ENCODE peak calls at places on chromosomes 3 and 15, in five cellular contexts. L is left lung, Q is astrocyte of the cerebellum, B is tibial artery, D is brain microvascular endothelial cell. S is an unnamed sample.

GRCh38 chr3:127902486-127902885 is 12.5 kb upstream of the KBTBD12 start:
- DNase-seq in L (no peak), Q (no peak), B (no peak), D (no peak), S (no peak)

GRCh38 chr3:14141602-14142315 is 16.9 kb downstream of the TMEM43 start:
- DNase-seq in L (peak; percentile 75), Q (no peak), B (no peak), D (no peak), S (no peak)

GRCh38 chr15:35696767-35697231 is 150.8 kb upstream of the DPH6 start:
- DNase-seq in L (no peak), Q (peak; percentile 33), B (no peak), D (peak; percentile 91), S (peak; percentile 69)

GRCh38 chr15:51199541-51199940 is 104.8 kb upstream of the TNFAIP8L3 start:
- DNase-seq in L (no peak), Q (no peak), B (no peak), D (no peak), S (no peak)

GRCh38 chr3:123406598-123406997 is 42.3 kb downstream of the ADCY5 start:
- DNase-seq in L (no peak), Q (no peak), B (peak; percentile 84), D (no peak), S (no peak)

GRCh38 chr3:41808152-41808551 is 153.8 kb downstream of the ULK4 start:
- DNase-seq in L (no peak), Q (peak; percentile 38), B (no peak), D (peak; percentile 75), S (peak; percentile 26)

GRCh38 chr3:96869316-96869715 is 54.9 kb downstream of the EPHA6 start:
- DNase-seq in L (no peak), Q (no peak), B (no peak), D (no peak), S (no peak)

GRCh38 chr3:62374375-62374876 is 1.1 kb upstream of the FEZF2 start:
- DNase-seq in L (peak; percentile 62), Q (no peak), B (no peak), D (peak; percentile 14), S (no peak)

GRCh38 chr3:184085389-184085852 is 11.4 kb upstream of the HTR3E start:
- DNase-seq in L (no peak), Q (no peak), B (no peak), D (no peak), S (no peak)

GRCh38 chr3:127034195-127034989 is 51.5 kb downstream of the PLXNA1 start:
- DNase-seq in L (peak; percentile 74), Q (no peak), B (no peak), D (no peak), S (no peak)

GRCh38 chr3:25174251-25174650 is 253.8 kb upstream of the RARB start:
- DNase-seq in L (no peak), Q (no peak), B (no peak), D (no peak), S (no peak)

GRCh38 chr3:132749786-132750185 is 27.6 kb upstream of the NPHP3 start:
- DNase-seq in L (no peak), Q (no peak), B (no peak), D (peak; percentile 1), S (no peak)

GRCh38 chr3:179324270-179324754 is 1.5 kb downstream of the ZNF639 start:
- DNase-seq in L (no peak), Q (no peak), B (no peak), D (peak; percentile 40), S (no peak)

GRCh38 chr15:93121994-93122910 is 33.2 kb upstream of the RGMA start:
- DNase-seq in L (no peak), Q (no peak), B (peak; percentile 23), D (no peak), S (no peak)

GRCh38 chr3:70000028-70000410 is 486 bp downstream of the SAMMSON start:
- DNase-seq in L (peak; percentile 49), Q (no peak), B (no peak), D (no peak), S (no peak)

GRCh38 chr15:45587861-45588170 is 637 bp downstream of the BLOC1S6 start:
- DNase-seq in L (no peak), Q (no peak), B (no peak), D (no peak), S (no peak)

GRCh38 chr3:132317229-132317948 is at the start of gene ACP3:
- DNase-seq in L (no peak), Q (peak; percentile 69), B (peak; percentile 59), D (peak; percentile 37), S (peak; percentile 36)

GRCh38 chr15:101028772-101029438 is 109.7 kb downstream of the LRRK1 start:
- DNase-seq in L (no peak), Q (no peak), B (peak; percentile 9), D (no peak), S (no peak)

GRCh38 chr15:22887157-22887951 is 48.9 kb downstream of the NIPA2 start:
- DNase-seq in L (no peak), Q (no peak), B (no peak), D (peak; percentile 91), S (peak; percentile 75)

GRCh38 chr3:105958237-105959000 is 89.6 kb upstream of the CBLB start:
- DNase-seq in L (no peak), Q (no peak), B (no peak), D (no peak), S (no peak)
- H3K4me3 ChIP-seq in L (no peak overlapping the region), Q (no peak overlapping the region), B (no peak overlapping the region), D (no peak overlapping the region), S (no peak overlapping the region)

DNA sequence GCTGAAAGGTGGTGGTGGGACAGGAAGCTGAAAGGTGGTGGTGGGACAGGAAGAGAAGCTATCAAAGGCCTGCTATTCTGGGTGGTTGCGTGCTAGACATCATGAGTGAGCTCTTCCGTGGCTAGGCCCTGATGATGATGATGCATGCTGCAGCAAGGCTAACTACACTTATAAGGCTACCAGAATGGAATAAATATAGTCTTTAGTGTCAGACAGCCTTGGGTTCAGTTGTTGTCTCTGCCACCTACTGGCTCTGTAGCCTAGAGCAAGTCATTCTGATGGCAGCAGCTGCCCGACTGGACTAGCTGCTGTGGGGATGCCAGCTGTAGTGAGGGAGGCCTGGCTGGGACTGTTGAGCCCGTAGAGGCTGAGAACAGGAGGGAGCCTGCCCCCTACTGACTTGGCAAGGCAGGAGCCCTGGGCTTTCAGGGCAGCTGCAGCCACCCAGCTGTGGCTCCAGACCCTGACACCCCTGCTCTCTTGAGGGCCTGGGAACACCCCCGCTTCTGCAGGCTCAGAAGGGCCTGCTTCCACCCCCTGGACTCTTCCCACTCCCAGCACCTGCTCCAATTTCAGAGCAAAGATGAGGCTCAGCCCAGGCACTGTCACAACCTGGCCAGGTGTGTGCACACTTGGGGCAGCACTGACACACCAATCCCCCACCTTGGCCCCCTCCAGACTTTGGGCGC is 21.4 kb upstream of the ZBED2 start:
- DNase-seq in L (peak; percentile 68), Q (no peak), B (no peak), D (peak; percentile 22), S (no peak)
- TF ChIP-seq CTCF in L (peak; percentile 13), Q (no peak), B (no peak), D (peak; percentile 42), S (no peak)

DNA sequence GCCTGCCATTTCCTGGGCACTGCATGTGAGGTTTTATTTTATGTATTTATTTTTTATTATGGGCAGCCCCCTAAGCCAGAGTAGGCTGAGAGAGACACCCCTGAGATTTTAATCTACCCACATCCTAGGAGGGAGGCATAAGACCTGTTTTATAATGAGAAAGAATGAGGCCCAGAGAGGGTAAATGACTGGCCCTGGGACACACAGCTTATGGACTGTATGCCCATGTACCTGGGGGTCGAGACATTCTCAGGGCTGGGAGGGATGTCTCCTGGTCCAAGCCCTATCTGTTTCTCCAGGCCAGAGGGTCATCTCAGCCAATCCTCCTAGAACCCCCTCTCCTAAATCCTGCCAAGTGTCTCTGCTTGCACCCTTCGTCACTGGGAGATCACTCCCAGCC is 6.1 kb downstream of the PLXND1 start:
- DNase-seq in L (no peak), Q (no peak), B (no peak), D (no peak), S (no peak)
- H3K4me3 ChIP-seq in L (no peak overlapping the region), Q (no peak overlapping the region), B (no peak overlapping the region), D (no peak overlapping the region), S (no peak overlapping the region)

GRCh38 chr3:159818399-159818798 is 170.2 kb upstream of the IL12A start:
- DNase-seq in L (no peak), Q (no peak), B (no peak), D (no peak), S (no peak)
- TF ChIP-seq CTCF in L (no peak), Q (no peak), B (no peak), D (peak; percentile 32), S (no peak)

GRCh38 chr15:31243895-31244294 is 82.7 kb upstream of the KLF13 start:
- DNase-seq in L (no peak), Q (no peak), B (no peak), D (no peak), S (no peak)

GRCh38 chr15:31248263-31248662 is 78.4 kb upstream of the KLF13 start:
- DNase-seq in L (no peak), Q (no peak), B (no peak), D (no peak), S (no peak)

GRCh38 chr15:31245756-31246155 is 80.9 kb upstream of the KLF13 start:
- DNase-seq in L (no peak), Q (no peak), B (no peak), D (no peak), S (no peak)

GRCh38 chr15:31247404-31247803 is 79.2 kb upstream of the KLF13 start:
- DNase-seq in L (no peak), Q (no peak), B (no peak), D (no peak), S (no peak)

DNA sequence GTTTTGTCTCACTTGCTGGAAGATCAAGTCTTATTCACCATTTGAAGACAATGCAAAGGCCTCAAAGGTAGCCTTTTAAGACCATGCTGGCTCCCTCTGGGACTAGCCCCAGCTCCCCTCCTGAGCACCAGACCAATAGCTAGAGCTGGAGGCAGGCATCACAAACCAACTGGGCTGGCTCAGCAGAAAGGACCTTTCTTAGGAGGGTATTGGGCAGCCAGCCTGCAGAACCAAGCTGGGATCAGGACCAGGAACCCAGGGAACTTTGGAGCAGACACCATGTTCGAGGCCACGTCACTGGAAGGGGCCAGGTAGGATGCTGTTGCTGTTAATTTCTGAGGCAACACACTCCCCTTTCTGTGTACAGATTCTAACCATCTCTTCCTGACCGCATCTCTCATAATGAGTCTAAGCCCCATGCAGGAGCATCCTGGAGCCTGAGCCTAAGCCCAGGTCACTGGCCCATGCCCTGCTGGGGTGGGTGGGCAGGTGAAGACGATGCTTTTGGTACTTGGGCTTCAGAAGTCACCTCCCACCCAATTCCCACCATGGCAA is 81.4 kb upstream of the KLF13 start:
- DNase-seq in L (no peak), Q (no peak), B (no peak), D (no peak), S (no peak)
- H3K4me3 ChIP-seq in L (no peak overlapping the region), Q (no peak overlapping the region), B (no peak overlapping the region), D (no peak overlapping the region), S (no peak overlapping the region)

GRCh38 chr15:99118801-99119546 is 14.1 kb downstream of the SYNM start:
- DNase-seq in L (no peak), Q (no peak), B (no peak), D (no peak), S (no peak)
- TF ChIP-seq CTCF in L (no peak), Q (no peak), B (no peak), D (no peak), S (no peak)

GRCh38 chr15:99487337-99487730 is 78.5 kb upstream of the MEF2A start:
- DNase-seq in L (no peak), Q (no peak), B (no peak), D (no peak), S (no peak)
- H3K4me3 ChIP-seq in L (no peak overlapping the region), Q (no peak overlapping the region), B (peak overlapping the region; percentile 41), D (no peak overlapping the region), S (peak overlapping the region; percentile 33)

S was measured in HFF-Myc.